ENCODE peak calls at places on chromosomes 11 and 22, in five cellular contexts. W is HepG2, N is SK-N-SH, U is K562, S is GM12878. V is an unnamed sample.

GRCh38 chr11:71342116-71342515 is 89.7 kb upstream of the SHANK2 start:
- DNase-seq in W (no peak), S (no peak), U (no peak), N (no peak), V (no peak)

GRCh38 chr22:20211997-20212753 is 55.9 kb downstream of the RTN4R start:
- DNase-seq in W (no peak), U (peak; percentile 99), N (peak; percentile 94), S (no peak), V (no peak)

GRCh38 chr22:20436309-20437252 is 1.0 kb downstream of the SCARF2 start:
- DNase-seq in N (peak; percentile 90), S (no peak), U (peak; percentile 95), W (no peak), V (peak; percentile 55)

GRCh38 chr11:106420686-106421085 is 343.2 kb downstream of the AASDHPPT start:
- DNase-seq in W (no peak), N (no peak), U (no peak), S (no peak), V (no peak)

GRCh38 chr11:60633645-60634044 is 65.8 kb upstream of the MS4A8 start:
- DNase-seq in U (no peak), S (peak; percentile 63), W (no peak), N (no peak), V (no peak)

GRCh38 chr11:130781906-130782305 is 134.4 kb downstream of the SNX19 start:
- DNase-seq in U (no peak), N (no peak), W (no peak), S (no peak), V (no peak)

GRCh38 chr11:102850973-102851745 is 7.8 kb upstream of the MMP3 start:
- DNase-seq in N (no peak), U (no peak), S (no peak), W (no peak), V (no peak)

GRCh38 chr11:128308793-128309192 is 278.6 kb downstream of the ETS1 start:
- DNase-seq in N (no peak), W (no peak), S (no peak), U (no peak), V (no peak)

GRCh38 chr11:69470301-69470700 is 11.2 kb upstream of the LINC01488 start:
- DNase-seq in W (peak; percentile 47), U (no peak), N (no peak), S (no peak), V (no peak)

GRCh38 chr11:2458321-2458720 is 13.5 kb downstream of the KCNQ1 start:
- DNase-seq in N (no peak), S (no peak), U (no peak), W (no peak), V (no peak)
- TF ChIP-seq FOXM1 in N (no peak), S (no peak), U (no peak), W (no peak), V (no peak)

GRCh38 chr11:8748317-8748716 is 65.7 kb downstream of the RPL27A start:
- DNase-seq in U (no peak), W (no peak), N (no peak), S (no peak), V (no peak)

GRCh38 chr11:8746575-8746974 is 64.0 kb downstream of the RPL27A start:
- DNase-seq in N (no peak), S (no peak), W (no peak), U (no peak), V (no peak)

GRCh38 chr11:8749202-8749601 is 66.6 kb downstream of the RPL27A start:
- DNase-seq in U (no peak), N (no peak), W (no peak), S (no peak), V (no peak)

GRCh38 chr11:8745431-8745986 is 62.9 kb downstream of the RPL27A start:
- DNase-seq in N (no peak), W (no peak), U (no peak), S (no peak), V (no peak)

GRCh38 chr11:8747173-8747572 is 64.6 kb downstream of the RPL27A start:
- DNase-seq in S (no peak), U (no peak), W (no peak), N (no peak), V (no peak)
- TF ChIP-seq FOXM1 in S (no peak), U (no peak), W (no peak), N (no peak), V (no peak)

GRCh38 chr11:58562375-58562800 is 13.3 kb downstream of the LPXN start:
- DNase-seq in S (no peak), U (no peak), N (no peak), W (peak; percentile 47), V (no peak)
- TF ChIP-seq FOXM1 in S (no peak), U (no peak), N (no peak), W (no peak), V (no peak)

DNA sequence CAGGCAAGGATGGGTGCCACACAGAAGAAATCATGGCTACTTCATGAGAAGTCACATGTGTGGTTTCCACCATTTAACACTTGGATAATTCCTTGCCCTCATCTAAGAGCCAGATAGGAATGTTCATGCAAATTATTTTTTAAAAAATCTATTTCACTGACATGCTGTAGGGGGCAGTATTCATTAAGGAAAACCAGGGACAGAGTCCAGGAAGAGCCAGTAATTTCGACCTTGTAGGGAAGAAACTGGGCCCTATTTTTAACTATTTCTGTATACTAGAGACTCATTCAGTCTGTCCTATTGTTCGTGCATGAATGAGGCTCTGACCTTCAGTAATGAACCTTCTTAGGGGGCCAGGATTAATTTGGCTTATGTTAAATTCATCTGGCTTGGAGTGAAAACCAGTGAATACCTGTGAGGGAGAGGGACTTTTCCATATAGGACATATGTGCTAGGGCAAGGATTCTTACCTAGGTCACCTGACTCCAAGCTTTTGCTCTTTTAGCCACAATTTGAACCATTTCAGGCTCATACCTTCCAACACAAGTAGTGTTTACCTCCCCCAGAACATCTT is 192.7 kb downstream of the NAV2 start:
- DNase-seq in U (peak; percentile 44), W (peak; percentile 51), S (no peak), N (peak; percentile 58), V (peak; percentile 66)
- TF ChIP-seq FOXM1 in U (no peak), W (no peak), S (no peak), N (no peak), V (no peak)

DNA sequence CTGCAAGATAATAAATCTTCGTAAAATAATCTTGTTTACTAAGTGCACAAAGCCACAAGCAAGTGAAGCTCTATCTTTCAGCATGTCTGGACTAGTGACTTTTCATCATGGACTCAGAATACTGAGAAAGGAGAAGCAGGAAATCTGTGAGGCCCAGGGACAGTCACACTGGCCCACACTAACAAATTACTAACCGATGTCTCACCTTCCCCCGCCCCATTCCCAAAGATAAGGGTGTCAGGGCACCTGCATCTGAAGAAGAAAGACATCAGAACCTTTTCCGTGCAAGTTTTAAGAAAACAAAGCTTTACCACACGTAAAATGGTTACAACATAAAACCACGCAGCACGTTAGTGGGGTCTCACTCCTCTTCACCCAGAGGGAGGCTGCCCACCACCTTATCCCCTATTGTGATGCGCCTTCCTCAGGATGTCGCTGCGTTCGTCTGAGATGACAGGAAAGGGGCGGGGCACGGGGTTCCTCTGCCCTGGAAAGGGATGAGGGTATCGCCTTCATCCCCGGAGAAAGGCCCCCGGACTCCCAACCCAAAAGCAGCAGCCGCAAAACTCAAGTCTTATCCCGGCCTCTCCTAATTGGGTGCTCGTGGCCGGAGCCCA is 603 bp downstream of the BTBD10 start:
- DNase-seq in S (no peak), N (peak; percentile 73), U (peak; percentile 52), W (peak; percentile 31), V (peak; percentile 58)
- TF ChIP-seq FOXM1 in S (no peak), N (no peak), U (no peak), W (no peak), V (no peak)

V was measured in HEK293T.